ENCODE peak calls at places on chromosomes 13 and 19, in four cellular contexts. One of them, this sample, is unnamed.

GRCh38 chr13:84446972-84447700 is 564.9 kb upstream of the SLITRK1 start:
- DNase-seq in GM23248: peak; percentile 18
- DNase-seq in OCI-LY7: no peak
- DNase-seq in EL: peak; percentile 14
- DNase-seq in this sample: no peak

GRCh38 chr13:41905600-41906254 is 55.2 kb downstream of the VWA8 start:
- DNase-seq in GM23248: peak; percentile 71
- DNase-seq in OCI-LY7: peak; percentile 75
- DNase-seq in EL: peak; percentile 40
- DNase-seq in this sample: peak; percentile 54

GRCh38 chr19:17686592-17687042 is 1.5 kb downstream of the UNC13A start:
- DNase-seq in GM23248: peak; percentile 49
- DNase-seq in OCI-LY7: no peak
- DNase-seq in EL: peak; percentile 29
- DNase-seq in this sample: peak; percentile 39

GRCh38 chr13:26561636-26562537 is 4.4 kb downstream of the WASF3 start:
- DNase-seq in GM23248: peak; percentile 81
- DNase-seq in OCI-LY7: no peak
- DNase-seq in EL: peak; percentile 80
- DNase-seq in this sample: no peak

GRCh38 chr19:7442423-7442822 is 46.4 kb downstream of the PEX11G start:
- DNase-seq in GM23248: no peak
- DNase-seq in OCI-LY7: no peak
- DNase-seq in EL: no peak
- DNase-seq in this sample: no peak

GRCh38 chr19:53792721-53793433 is 31.2 kb downstream of the NLRP12 start:
- DNase-seq in GM23248: peak; percentile 93
- DNase-seq in OCI-LY7: peak; percentile 81
- DNase-seq in EL: peak; percentile 90
- DNase-seq in this sample: peak; percentile 96

GRCh38 chr13:51297556-51297955 is 41.9 kb upstream of the SERPINE3 start:
- DNase-seq in GM23248: no peak
- DNase-seq in OCI-LY7: peak; percentile 5
- DNase-seq in EL: no peak
- DNase-seq in this sample: no peak

GRCh38 chr13:80082396-80083096 is 258.4 kb downstream of the SPRY2 start:
- DNase-seq in GM23248: peak; percentile 63
- DNase-seq in OCI-LY7: no peak
- DNase-seq in EL: peak; percentile 54
- DNase-seq in this sample: peak; percentile 34

GRCh38 chr13:80577951-80578670 is 237.2 kb upstream of the SPRY2 start:
- DNase-seq in GM23248: no peak
- DNase-seq in OCI-LY7: no peak
- DNase-seq in EL: no peak
- DNase-seq in this sample: no peak

GRCh38 chr13:111115051-111115840 is at the start of gene ARHGEF7:
- DNase-seq in GM23248: peak; percentile 69
- DNase-seq in OCI-LY7: no peak
- DNase-seq in EL: peak; percentile 17
- DNase-seq in this sample: no peak

GRCh38 chr19:39390460-39390758 is 497 bp downstream of the PAF1 start:
- DNase-seq in GM23248: peak; percentile 75
- DNase-seq in OCI-LY7: no peak
- DNase-seq in EL: no peak
- DNase-seq in this sample: peak; percentile 45

GRCh38 chr13:41700790-41701310 is 243.5 kb downstream of the RGCC start:
- DNase-seq in GM23248: peak; percentile 82
- DNase-seq in OCI-LY7: no peak
- DNase-seq in EL: peak; percentile 67
- DNase-seq in this sample: peak; percentile 85

GRCh38 chr13:41457589-41458186 is 338 bp downstream of the RGCC start:
- DNase-seq in GM23248: peak; percentile 27
- DNase-seq in OCI-LY7: peak; percentile 51
- DNase-seq in EL: no peak
- DNase-seq in this sample: no peak

GRCh38 chr13:101869553-101869952 is 417.1 kb downstream of the ITGBL1 start:
- DNase-seq in GM23248: peak; percentile 5
- DNase-seq in OCI-LY7: no peak
- DNase-seq in EL: no peak
- DNase-seq in this sample: no peak

GRCh38 chr19:277581-278165 is 13.5 kb downstream of the PLPP2 start:
- DNase-seq in GM23248: peak; percentile 50
- DNase-seq in OCI-LY7: no peak
- DNase-seq in EL: no peak
- DNase-seq in this sample: no peak

GRCh38 chr13:48818495-48818961 is 157.2 kb upstream of the FNDC3A start:
- DNase-seq in GM23248: peak; percentile 92
- DNase-seq in OCI-LY7: no peak
- DNase-seq in EL: peak; percentile 93
- DNase-seq in this sample: peak; percentile 82